ENCODE peak calls at places on chromosomes 3 and 15, in seven cellular contexts. B is COR-L47, R is DMS 273 treated with DMSO at 0.1 percent for 48 hours, O is AG10803, E is GDM1, W is EL, V is HEK293T. H is an unnamed sample.

GRCh38 chr3:187743195-187744141 is 1.8 kb downstream of the BCL6 start:
- DNase-seq in O (peak; percentile 71), E (no peak), V (no peak), B (no peak), W (peak; percentile 69), R (no peak), H (peak; percentile 69)

GRCh38 chr3:50587806-50588758 is 18.8 kb downstream of the HEMK1 start:
- DNase-seq in O (no peak), W (no peak), E (no peak), V (no peak), R (no peak), B (no peak), H (no peak)

GRCh38 chr3:179962617-179963387 is 73.9 kb downstream of the PEX5L start:
- DNase-seq in R (no peak), O (no peak), B (no peak), W (no peak), E (no peak), V (no peak), H (no peak)

GRCh38 chr15:88241461-88241860 is 15.1 kb downstream of the NTRK3 start:
- DNase-seq in W (no peak), R (no peak), O (no peak), V (no peak), E (no peak), B (no peak), H (no peak)

GRCh38 chr3:38577089-38578080 is 72.1 kb downstream of the SCN5A start:
- DNase-seq in O (no peak), E (no peak), V (no peak), B (no peak), W (no peak), R (no peak), H (peak; percentile 6)

GRCh38 chr3:181687738-181688137 is 24.0 kb upstream of the SOX2 start:
- DNase-seq in B (no peak), O (no peak), R (no peak), V (no peak), W (no peak), E (no peak), H (no peak)

GRCh38 chr3:38084019-38084968 is 45.3 kb downstream of the DLEC1 start:
- DNase-seq in E (no peak), R (no peak), B (no peak), W (peak; percentile 60), O (peak; percentile 33), V (peak; percentile 41), H (peak; percentile 40)

GRCh38 chr15:57921371-57921770 is 144.1 kb downstream of the ALDH1A2 start:
- DNase-seq in V (no peak), O (no peak), W (peak; percentile 47), R (no peak), E (no peak), B (no peak), H (peak; percentile 76)

GRCh38 chr3:9514306-9514705 is 39.3 kb downstream of the LHFPL4 start:
- DNase-seq in R (no peak), O (no peak), B (no peak), V (no peak), E (no peak), W (no peak), H (no peak)

GRCh38 chr3:131402391-131403039 is 20.9 kb downstream of the NUDT16 start:
- DNase-seq in E (peak; percentile 64), R (no peak), V (no peak), O (peak; percentile 49), B (no peak), W (peak; percentile 51), H (peak; percentile 34)

GRCh38 chr3:194312186-194312742 is 38.9 kb downstream of the CPN2 start:
- DNase-seq in B (no peak), R (no peak), W (no peak), E (no peak), V (no peak), O (no peak), H (peak; percentile 26)

GRCh38 chr3:131960324-131960723 is 74.5 kb downstream of the CPNE4 start:
- DNase-seq in V (no peak), R (no peak), W (peak; percentile 26), O (peak; percentile 12), B (no peak), E (no peak), H (peak; percentile 51)

GRCh38 chr3:189685854-189686253 is 54.7 kb downstream of the TP63 start:
- DNase-seq in E (no peak), O (peak; percentile 72), V (no peak), W (peak; percentile 85), B (no peak), R (no peak), H (peak; percentile 72)

GRCh38 chr3:188077160-188077812 is 76.7 kb upstream of the LPP start:
- DNase-seq in R (no peak), B (no peak), O (no peak), W (no peak), E (no peak), V (no peak), H (peak; percentile 71)

GRCh38 chr3:59812778-59813558 is 763.1 kb upstream of the CFAP20DC start:
- DNase-seq in R (no peak), W (peak; percentile 48), E (no peak), O (peak; percentile 25), B (no peak), V (no peak), H (no peak)

GRCh38 chr15:77354064-77354463 is 65.8 kb downstream of the PEAK1 start:
- DNase-seq in B (no peak), E (no peak), R (no peak), O (no peak), W (peak; percentile 6), V (no peak), H (peak; percentile 6)

GRCh38 chr15:96418146-96418545 is 87.6 kb downstream of the NR2F2 start:
- DNase-seq in R (no peak), O (no peak), E (no peak), W (no peak), V (no peak), B (peak; percentile 38), H (no peak)

GRCh38 chr15:60077581-60078359 is 73.7 kb downstream of the FOXB1 start:
- DNase-seq in O (no peak), W (no peak), B (no peak), R (no peak), V (no peak), E (no peak), H (no peak)

GRCh38 chr3:108006901-108007331 is 83.9 kb downstream of the CD47 start:
- DNase-seq in R (no peak), B (no peak), E (no peak), W (no peak), V (no peak), O (peak; percentile 37), H (no peak)

GRCh38 chr3:54356299-54357037 is 234.1 kb downstream of the CACNA2D3 start:
- DNase-seq in B (no peak), E (no peak), R (no peak), W (no peak), O (peak; percentile 35), V (no peak), H (peak; percentile 2)

GRCh38 chr3:194852345-194852744 is 166.7 kb downstream of the FAM43A start:
- DNase-seq in B (no peak), R (no peak), E (no peak), V (no peak), W (no peak), O (no peak), H (no peak)

GRCh38 chr15:39874890-39875549 is 45.0 kb downstream of the GPR176 start:
- DNase-seq in B (peak; percentile 50), E (no peak), R (no peak), O (peak; percentile 37), V (peak; percentile 28), W (peak; percentile 32), H (peak; percentile 69)

GRCh38 chr3:14602006-14602803 is 49.4 kb upstream of the CCDC174 start:
- DNase-seq in W (no peak), R (no peak), O (no peak), V (peak; percentile 39), B (no peak), E (no peak), H (no peak)

GRCh38 chr3:195820186-195820585 is 8.5 kb upstream of the MUC4 start:
- DNase-seq in B (no peak), V (no peak), E (no peak), R (no peak), W (no peak), O (no peak), H (no peak)

GRCh38 chr15:39579487-39580116 is 1.3 kb upstream of the THBS1 start:
- DNase-seq in O (peak; percentile 100), R (no peak), B (peak; percentile 26), W (peak; percentile 95), E (no peak), V (no peak), H (peak; percentile 91)

GRCh38 chr3:152349397-152349796 is 80.7 kb downstream of the MBNL1 start:
- DNase-seq in R (no peak), O (peak; percentile 16), B (no peak), E (no peak), W (peak; percentile 41), V (no peak), H (peak; percentile 47)

GRCh38 chr3:42014949-42015533 is 53.1 kb upstream of the ULK4 start:
- DNase-seq in O (peak; percentile 74), R (peak; percentile 43), E (no peak), B (no peak), V (no peak), W (peak; percentile 59), H (peak; percentile 46)

GRCh38 chr15:64452988-64453688 is 7.2 kb upstream of the ZNF609 start:
- DNase-seq in B (peak; percentile 68), W (no peak), E (no peak), R (peak; percentile 6), V (no peak), O (peak; percentile 43), H (no peak)

GRCh38 chr15:39934415-39935044 is 615 bp downstream of the EIF2AK4 start:
- DNase-seq in V (no peak), R (no peak), O (peak; percentile 34), E (no peak), W (peak; percentile 43), B (no peak), H (peak; percentile 29)

GRCh38 chr3:187130346-187131066 is 8.8 kb downstream of the RPL39L start:
- DNase-seq in W (peak; percentile 75), R (no peak), O (peak; percentile 24), E (no peak), B (no peak), V (no peak), H (peak; percentile 51)

GRCh38 chr15:68479406-68479805 is 47.4 kb upstream of the ITGA11 start:
- DNase-seq in R (no peak), O (peak; percentile 100), B (no peak), V (no peak), W (peak; percentile 40), E (no peak), H (peak; percentile 28)

GRCh38 chr3:193826126-193826795 is 233.3 kb downstream of the OPA1 start:
- DNase-seq in E (no peak), R (no peak), O (peak; percentile 61), B (peak; percentile 29), V (peak; percentile 11), W (peak; percentile 39), H (peak; percentile 80)

GRCh38 chr3:28601291-28601690 is 252.7 kb upstream of the AZI2 start:
- DNase-seq in O (no peak), E (no peak), W (no peak), R (no peak), V (no peak), B (no peak), H (no peak)

GRCh38 chr15:51536965-51537574 is 85.5 kb downstream of the DMXL2 start:
- DNase-seq in E (no peak), V (peak; percentile 13), R (no peak), O (peak; percentile 37), B (no peak), W (peak; percentile 12), H (peak; percentile 45)

GRCh38 chr15:78177447-78177873 is 28.3 kb downstream of the IDH3A start:
- DNase-seq in O (no peak), E (no peak), B (no peak), V (peak; percentile 79), W (peak; percentile 30), R (peak; percentile 1), H (peak; percentile 10)

GRCh38 chr3:56980798-56981390 is 79.6 kb upstream of the SPATA12 start:
- DNase-seq in B (no peak), W (peak; percentile 96), E (peak; percentile 80), R (no peak), O (peak; percentile 99), V (no peak), H (peak; percentile 100)

GRCh38 chr15:48855501-48856440 is 22.2 kb upstream of the EID1 start:
- DNase-seq in O (peak; percentile 68), E (no peak), B (peak; percentile 24), W (peak; percentile 63), R (peak; percentile 1), V (peak; percentile 24), H (peak; percentile 68)

GRCh38 chr3:70554170-70554569 is 241.7 kb upstream of the MDFIC2 start:
- DNase-seq in O (peak; percentile 2), B (no peak), R (no peak), W (no peak), E (no peak), V (no peak), H (no peak)